ENCODE peak calls at places on chromosomes 11 and 22, in four cellular contexts. C is Panc1, Y is Caki2, A is AML-193. S is an unnamed sample.

GRCh38 chr11:63660972-63661371 is 10.2 kb downstream of the ATL3 start:
- DNase-seq in C (no peak), Y (no peak), A (no peak), S (no peak)

GRCh38 chr22:19641254-19641982 is 72.9 kb upstream of the SEPTIN5 start:
- DNase-seq in A (no peak), C (no peak), Y (no peak), S (peak)

GRCh38 chr11:10511046-10511711 is 29.8 kb downstream of the RNF141 start:
- DNase-seq in Y (no peak), A (no peak), C (no peak), S (peak)

GRCh38 chr22:21567456-21568206 is at the start of gene UBE2L3:
- DNase-seq in A (peak), C (no peak), Y (peak), S (peak)

GRCh38 chr11:31874631-31875191 is 63.6 kb upstream of the PAX6 start:
- DNase-seq in Y (no peak), A (no peak), C (no peak), S (no peak)

GRCh38 chr11:67631427-67631826 is 1.7 kb upstream of the NUDT8 start:
- DNase-seq in C (no peak), Y (no peak), A (no peak), S (no peak)

GRCh38 chr22:26753125-26753862 is 95.9 kb downstream of the MIAT start:
- DNase-seq in A (no peak), C (no peak), Y (no peak), S (no peak)

GRCh38 chr22:24440270-24440717 is 12.9 kb downstream of the ADORA2A start:
- DNase-seq in C (no peak), Y (no peak), A (peak), S (no peak)

GRCh38 chr11:61626580-61627380 is 45.9 kb upstream of the SYT7 start:
- DNase-seq in C (no peak), A (no peak), Y (no peak), S (no peak)

GRCh38 chr11:2839395-2839941 is 46.1 kb downstream of the CDKN1C start:
- DNase-seq in A (no peak), C (no peak), Y (no peak), S (no peak)

GRCh38 chr22:37824674-37825641 is 1.8 kb downstream of the GALR3 start:
- DNase-seq in Y (no peak), A (no peak), C (no peak), S (peak)

S was measured in H1.